ENCODE peak calls at places on chromosomes 5 and 9, in six cellular contexts. D is activated naive CD8-positive, alpha-beta T cell treated with anti-CD3 and anti-CD28 coated beads for 36 hours; U is activated CD4-positive, alpha-beta memory T cell treated with anti-CD3 and anti-CD28 coated beads, Interleukin-2, amount 10 ng/mL, durations not matched to agents 7 days and 5 days; S is mucosa of descending colon; J is activated T-cell treated with anti-CD3 and anti-CD28 coated beads for 4 hours; A is COR-L47. O is an unnamed sample.

GRCh38 chr5:151733727-151734408 is 24.6 kb downstream of the ATOX1 start:
- DNase-seq in U (no peak), J (no peak), A (no peak), D (no peak), S (no peak), O (no peak)

GRCh38 chr9:31103836-31104235 is 1280.6 kb upstream of the ACO1 start:
- DNase-seq in A (no peak), U (no peak), S (no peak), J (no peak), D (no peak), O (no peak)

GRCh38 chr9:132099184-132099583 is 19.5 kb upstream of the MED27 start:
- DNase-seq in D (no peak), J (no peak), U (no peak), S (no peak), A (no peak), O (no peak)

GRCh38 chr5:168591302-168592013 is 12.3 kb upstream of the PANK3 start:
- DNase-seq in D (no peak), U (no peak), J (no peak), S (peak; percentile 47), A (no peak), O (no peak)

GRCh38 chr5:123844873-123845272 is 332.9 kb downstream of the CSNK1G3 start:
- DNase-seq in A (no peak), U (no peak), S (no peak), D (no peak), J (no peak), O (no peak)

GRCh38 chr5:132426525-132427138 is 57.1 kb downstream of the SLC22A5 start:
- DNase-seq in D (peak; percentile 78), A (no peak), J (no peak), U (peak; percentile 90), S (peak; percentile 73), O (no peak)

GRCh38 chr5:172336666-172337310 is 53.2 kb upstream of the UBTD2 start:
- DNase-seq in D (no peak), S (no peak), U (no peak), J (no peak), A (peak; percentile 38), O (no peak)

GRCh38 chr9:77939149-77939668 is 92.4 kb downstream of the GNAQ start:
- DNase-seq in A (no peak), D (no peak), S (no peak), U (no peak), J (no peak), O (no peak)

GRCh38 chr5:180558232-180558631 is 33.1 kb downstream of the SCGB3A1 start:
- DNase-seq in J (no peak), D (no peak), A (no peak), U (no peak), S (no peak), O (no peak)

GRCh38 chr9:99105152-99106043 is 485 bp downstream of the TGFBR1 start:
- DNase-seq in D (no peak), A (peak; percentile 40), S (peak; percentile 78), J (peak; percentile 9), U (peak; percentile 52), O (no peak)

GRCh38 chr5:34001231-34001935 is 6.5 kb downstream of the AMACR start:
- DNase-seq in J (no peak), D (no peak), S (peak; percentile 72), U (no peak), A (peak; percentile 86), O (no peak)

GRCh38 chr9:133182151-133182550 is 18.4 kb upstream of the GBGT1 start:
- DNase-seq in S (no peak), D (no peak), J (no peak), A (no peak), U (no peak), O (no peak)

GRCh38 chr5:142446131-142446959 is 121.5 kb upstream of the SPRY4 start:
- DNase-seq in U (no peak), S (no peak), A (no peak), D (no peak), J (no peak), O (no peak)

GRCh38 chr9:100589582-100589981 is 11.7 kb downstream of the CAVIN4 start:
- DNase-seq in A (no peak), U (no peak), D (no peak), S (no peak), J (no peak), O (no peak)

GRCh38 chr9:37587521-37587920 is 4.9 kb downstream of the TOMM5 start:
- DNase-seq in J (no peak), U (no peak), D (no peak), S (no peak), A (no peak), O (no peak)

GRCh38 chr5:107968465-107968864 is 297.7 kb upstream of the EFNA5 start:
- DNase-seq in D (no peak), J (no peak), U (no peak), A (no peak), S (no peak), O (no peak)

GRCh38 chr9:137470785-137471184 is 11.7 kb upstream of the NSMF start:
- DNase-seq in S (no peak), D (peak; percentile 42), U (no peak), A (no peak), J (no peak), O (no peak)

GRCh38 chr5:83476470-83476817 is 4.9 kb downstream of the VCAN start:
- DNase-seq in S (no peak), U (no peak), A (no peak), J (no peak), D (no peak), O (no peak)

GRCh38 chr5:125412561-125413535 is 666.4 kb upstream of the ZNF608 start:
- DNase-seq in U (no peak), D (peak; percentile 1), J (no peak), S (peak; percentile 76), A (peak; percentile 81), O (peak; percentile 94)

GRCh38 chr9:136354592-136355085 is 8.9 kb downstream of the DNLZ start:
- DNase-seq in U (no peak), D (no peak), J (no peak), S (no peak), A (no peak), O (no peak)

GRCh38 chr5:171074747-171075146 is 212.9 kb downstream of the RANBP17 start:
- DNase-seq in J (no peak), U (no peak), A (no peak), S (no peak), D (no peak), O (no peak)

GRCh38 chr9:88106492-88106891 is 31.8 kb downstream of the SPATA31C2 start:
- DNase-seq in S (peak; percentile 77), U (peak; percentile 24), J (no peak), D (no peak), A (no peak), O (no peak)

GRCh38 chr9:129566563-129567266 is 54.2 kb downstream of the C9orf50 start:
- DNase-seq in S (no peak), U (no peak), J (no peak), D (no peak), A (no peak), O (no peak)

O was measured in globus pallidus.